ENCODE peak calls at places on chromosomes 7 and 10, in seven cellular contexts. O is heart right ventricle; Z is right cardiac atrium; B is endodermal cell; I is psoas muscle; A is CD8-positive, alpha-beta memory T cell; Y is Panc1. W is an unnamed sample.

GRCh38 chr7:14902589-14902963 is at the start of gene DGKB:
- DNase-seq in O (peak), Z (peak), B (peak), I (peak), A (no peak), Y (no peak), W (no peak)

GRCh38 chr10:98295907-98296306 is 27.9 kb upstream of the LOXL4 start:
- DNase-seq in O (no peak), Z (no peak), B (no peak), I (no peak), A (no peak), Y (no peak), W (no peak)

GRCh38 chr7:2575733-2576350 is 17.1 kb downstream of the IQCE start:
- DNase-seq in O (no peak), Z (no peak), B (no peak), I (peak), A (no peak), Y (no peak), W (no peak)

GRCh38 chr7:25223206-25223605 is 5.1 kb downstream of the NPVF start:
- DNase-seq in O (no peak), Z (no peak), B (no peak), I (no peak), A (no peak), Y (no peak), W (no peak)

GRCh38 chr7:17297243-17297642 is 1.2 kb upstream of the AHR start:
- DNase-seq in O (no peak), Z (no peak), B (no peak), I (no peak), A (no peak), Y (no peak), W (no peak)

GRCh38 chr10:4849042-4849402 is 23.0 kb downstream of the AKR1E2 start:
- DNase-seq in O (no peak), Z (no peak), B (no peak), I (no peak), A (no peak), Y (no peak), W (no peak)

GRCh38 chr7:127950233-127950935 is 80.9 kb downstream of the LRRC4 start:
- DNase-seq in O (no peak), Z (no peak), B (no peak), I (no peak), A (no peak), Y (no peak), W (no peak)

GRCh38 chr10:126504051-126504760 is 115.9 kb upstream of the ADAM12 start:
- DNase-seq in O (no peak), Z (peak), B (peak), I (no peak), A (no peak), Y (peak), W (no peak)

GRCh38 chr10:16965740-16966447 is 148.7 kb upstream of the RSU1 start:
- DNase-seq in O (no peak), Z (no peak), B (peak), I (no peak), A (no peak), Y (peak), W (no peak)

GRCh38 chr10:60816624-60817023 is 38.3 kb downstream of the CDK1 start:
- DNase-seq in O (no peak), Z (no peak), B (peak), I (no peak), A (peak), Y (peak), W (peak)

GRCh38 chr7:128427289-128427891 is 17.6 kb upstream of the IMPDH1 start:
- DNase-seq in O (no peak), Z (peak), B (peak), I (no peak), A (no peak), Y (peak), W (no peak)

GRCh38 chr7:31327071-31327470 is 13.5 kb downstream of the NEUROD6 start:
- DNase-seq in O (no peak), Z (no peak), B (peak), I (no peak), A (no peak), Y (no peak), W (no peak)

GRCh38 chr10:23157691-23158369 is 34.3 kb upstream of the PTF1A start:
- DNase-seq in O (no peak), Z (no peak), B (peak), I (no peak), A (no peak), Y (no peak), W (no peak)

GRCh38 chr10:125514206-125515162 is 168.5 kb downstream of the TEX36 start:
- DNase-seq in O (no peak), Z (no peak), B (no peak), I (no peak), A (no peak), Y (no peak), W (no peak)

GRCh38 chr10:6300106-6300783 is 97.5 kb downstream of the PFKFB3 start:
- DNase-seq in O (no peak), Z (no peak), B (no peak), I (no peak), A (no peak), Y (no peak), W (no peak)

GRCh38 chr10:83897626-83898025 is 241.7 kb upstream of the GHITM start:
- DNase-seq in O (no peak), Z (no peak), B (peak), I (no peak), A (no peak), Y (no peak), W (no peak)

GRCh38 chr7:102404005-102404861 is 8.1 kb downstream of the PRKRIP1 start:
- DNase-seq in O (no peak), Z (no peak), B (peak), I (no peak), A (peak), Y (peak), W (no peak)

GRCh38 chr10:71437537-71438058 is 40.9 kb downstream of the CDH23 start:
- DNase-seq in O (no peak), Z (peak), B (peak), I (no peak), A (no peak), Y (no peak), W (no peak)

GRCh38 chr10:91632671-91633550 is at the start of gene PPP1R3C:
- DNase-seq in O (peak), Z (peak), B (peak), I (peak), A (no peak), Y (peak), W (peak)

GRCh38 chr7:1898628-1899185 is 228.6 kb downstream of the ELFN1 start:
- DNase-seq in O (no peak), Z (peak), B (no peak), I (peak), A (no peak), Y (no peak), W (no peak)

GRCh38 chr7:140571537-140572122 is 69.0 kb downstream of the DENND2A start:
- DNase-seq in O (no peak), Z (no peak), B (no peak), I (no peak), A (no peak), Y (no peak), W (no peak)

GRCh38 chr10:121135512-121135911 is 284.4 kb downstream of the WDR11 start:
- DNase-seq in O (no peak), Z (no peak), B (no peak), I (no peak), A (no peak), Y (no peak), W (no peak)

GRCh38 chr10:121138112-121138860 is 287.1 kb downstream of the WDR11 start:
- DNase-seq in O (no peak), Z (no peak), B (no peak), I (no peak), A (no peak), Y (no peak), W (no peak)

GRCh38 chr10:121134711-121135110 is 283.5 kb downstream of the WDR11 start:
- DNase-seq in O (no peak), Z (no peak), B (no peak), I (no peak), A (no peak), Y (no peak), W (no peak)

GRCh38 chr10:121132278-121132672 is 281.1 kb downstream of the WDR11 start:
- DNase-seq in O (no peak), Z (no peak), B (no peak), I (no peak), A (no peak), Y (no peak), W (peak)

DNA sequence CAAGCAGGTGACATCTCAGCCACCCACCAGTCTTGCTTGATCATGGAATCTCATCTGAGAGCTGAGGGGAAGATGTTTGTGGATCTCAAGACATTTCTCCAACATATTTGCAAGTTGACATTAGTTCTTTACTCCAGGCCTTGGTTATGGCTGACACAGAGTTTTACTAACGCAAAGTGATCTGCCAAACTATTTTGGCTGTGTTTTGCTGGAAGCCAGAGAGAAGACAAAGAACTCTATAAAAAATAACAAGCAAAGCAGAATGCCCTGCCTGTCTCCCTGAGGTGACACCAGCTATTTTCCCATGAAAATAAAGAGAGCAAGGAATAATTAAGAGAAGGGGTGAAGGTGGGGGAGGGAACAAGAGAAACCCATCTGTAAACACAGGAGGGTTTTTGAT is 286.4 kb downstream of the WDR11 start:
- DNase-seq in O (no peak), Z (no peak), B (no peak), I (no peak), A (no peak), Y (no peak), W (no peak)
- H3K27ac ChIP-seq in O (no peak), Z (no peak), B (no peak), I (no peak), A (no peak), Y (no peak), W (peak)

DNA sequence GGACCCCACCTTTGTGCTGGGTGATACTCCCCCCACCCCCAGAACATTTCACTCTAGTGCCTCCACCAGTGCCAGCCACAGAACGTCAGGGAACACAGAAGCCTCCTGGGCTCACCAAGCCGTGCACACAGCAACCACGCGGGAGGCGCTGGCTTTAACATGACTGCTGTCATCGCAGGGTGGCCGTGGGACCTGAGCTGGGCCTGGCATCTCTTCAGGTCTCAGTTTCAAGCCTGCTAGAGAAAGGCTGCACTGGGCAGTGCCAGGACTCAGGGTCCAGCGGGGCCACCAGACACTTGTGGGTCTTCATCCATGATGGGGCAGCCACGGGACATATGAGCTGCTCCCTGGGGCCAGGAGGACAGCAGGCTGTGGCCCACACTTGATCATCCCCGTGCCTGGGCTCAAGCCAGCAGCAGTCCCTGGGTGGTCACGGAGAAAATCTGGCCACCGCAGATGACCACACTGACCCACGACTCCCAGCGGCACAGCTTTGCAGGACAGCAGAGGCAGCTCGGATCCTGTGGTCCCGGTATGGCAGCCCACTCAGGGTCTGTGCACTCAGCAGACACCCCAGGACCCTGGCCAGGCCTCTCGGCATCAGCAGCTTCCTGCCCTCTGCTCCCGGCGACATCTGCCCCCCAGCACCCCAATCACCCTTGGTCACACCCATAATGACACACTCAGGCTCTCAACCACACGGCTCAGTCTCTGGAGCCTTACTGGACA is 44.2 kb downstream of the CAMK2B start:
- DNase-seq in O (peak), Z (peak), B (peak), I (peak), A (no peak), Y (no peak), W (no peak)
- H3K27ac ChIP-seq in O (no peak), Z (no peak), B (no peak), I (peak), A (no peak), Y (no peak), W (no peak)

GRCh38 chr10:75468612-75469011 is 37.2 kb downstream of the LRMDA start:
- DNase-seq in O (peak), Z (peak), B (no peak), I (peak), A (no peak), Y (no peak), W (no peak)

GRCh38 chr10:75466886-75467285 is 35.5 kb downstream of the LRMDA start:
- DNase-seq in O (no peak), Z (no peak), B (no peak), I (no peak), A (no peak), Y (no peak), W (no peak)

GRCh38 chr10:75470901-75471300 is 39.5 kb downstream of the LRMDA start:
- DNase-seq in O (no peak), Z (peak), B (no peak), I (no peak), A (no peak), Y (no peak), W (no peak)

GRCh38 chr10:75466016-75466415 is 34.6 kb downstream of the LRMDA start:
- DNase-seq in O (no peak), Z (no peak), B (no peak), I (no peak), A (no peak), Y (no peak), W (no peak)

DNA sequence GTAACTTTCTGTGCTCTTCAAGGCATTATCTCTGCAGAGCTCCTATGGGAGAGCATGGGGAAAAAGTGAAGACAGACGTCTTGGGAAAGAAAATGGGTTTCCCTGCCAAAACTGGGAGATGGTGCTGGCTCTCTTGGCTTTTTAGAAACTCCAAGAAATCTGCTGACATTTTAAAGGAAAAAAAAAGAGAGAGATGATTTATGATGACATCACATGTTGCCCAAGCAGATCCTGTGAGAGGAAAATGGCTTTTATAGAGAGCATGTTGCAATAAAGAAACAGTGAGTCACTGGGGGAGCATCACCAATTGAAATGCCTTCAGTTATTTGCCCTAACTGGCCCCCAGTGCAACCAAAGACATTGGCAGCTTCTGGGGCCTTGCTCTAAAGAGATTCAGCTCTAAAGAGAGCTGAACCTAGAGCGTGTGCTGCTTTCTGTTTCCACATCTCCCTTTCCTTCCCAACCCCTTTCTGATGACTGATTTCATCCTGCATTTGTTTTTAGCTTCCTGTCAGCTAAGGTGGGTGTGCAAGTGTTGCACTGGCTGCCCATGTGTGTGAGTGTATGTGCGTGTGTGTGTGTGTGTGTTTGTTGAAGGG is 37.7 kb downstream of the LRMDA start:
- DNase-seq in O (no peak), Z (peak), B (no peak), I (peak), A (no peak), Y (no peak), W (no peak)
- H3K27ac ChIP-seq in O (peak), Z (peak), B (no peak), I (no peak), A (no peak), Y (no peak), W (no peak)

DNA sequence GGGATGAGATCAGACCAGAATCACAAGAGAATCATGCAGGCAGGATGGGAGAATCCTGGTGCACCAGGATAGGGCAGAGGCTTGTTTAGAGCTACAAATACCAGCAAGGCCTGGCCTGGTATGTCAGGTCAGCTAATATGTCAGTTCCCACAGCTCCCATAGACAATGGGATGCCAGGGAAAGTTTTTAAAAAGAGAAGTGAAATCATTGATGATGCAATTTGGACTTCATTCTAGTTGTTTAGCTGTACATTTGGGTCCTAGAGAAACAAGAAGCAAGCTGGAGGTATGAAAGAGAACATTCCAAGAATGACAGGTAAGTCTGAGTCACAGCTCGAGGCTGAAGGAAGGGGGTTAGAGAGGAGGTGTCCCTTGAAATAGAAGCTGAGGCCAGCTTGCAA is 45.2 kb downstream of the GPR141 start:
- DNase-seq in O (no peak), Z (no peak), B (no peak), I (no peak), A (no peak), Y (no peak), W (no peak)
- H3K27ac ChIP-seq in O (peak), Z (no peak), B (no peak), I (no peak), A (no peak), Y (no peak), W (no peak)

GRCh38 chr7:121795736-121796135 is 77.2 kb upstream of the PTPRZ1 start:
- DNase-seq in O (no peak), Z (no peak), B (no peak), I (no peak), A (no peak), Y (no peak), W (no peak)
- H3K27ac ChIP-seq in O (no peak), Z (no peak), B (peak), I (no peak), A (no peak), Y (no peak), W (no peak)

GRCh38 chr7:7254908-7255307 is 72.6 kb downstream of the C1GALT1 start:
- DNase-seq in O (no peak), Z (no peak), B (no peak), I (no peak), A (no peak), Y (no peak), W (no peak)

GRCh38 chr7:7251742-7252141 is 69.4 kb downstream of the C1GALT1 start:
- DNase-seq in O (no peak), Z (no peak), B (no peak), I (no peak), A (no peak), Y (no peak), W (no peak)

GRCh38 chr7:7257899-7258692 is 75.8 kb downstream of the C1GALT1 start:
- DNase-seq in O (no peak), Z (no peak), B (no peak), I (no peak), A (no peak), Y (no peak), W (no peak)

GRCh38 chr7:7256731-7257274 is 74.5 kb downstream of the C1GALT1 start:
- DNase-seq in O (no peak), Z (no peak), B (no peak), I (no peak), A (no peak), Y (no peak), W (no peak)

GRCh38 chr7:7254319-7254718 is 72.0 kb downstream of the C1GALT1 start:
- DNase-seq in O (no peak), Z (no peak), B (no peak), I (no peak), A (no peak), Y (no peak), W (no peak)
- H3K27ac ChIP-seq in O (no peak), Z (no peak), B (no peak), I (no peak), A (no peak), Y (no peak), W (no peak)

GRCh38 chr10:103789771-103790201 is 65.6 kb downstream of the SH3PXD2A start:
- DNase-seq in O (no peak), Z (no peak), B (no peak), I (no peak), A (no peak), Y (no peak), W (no peak)

GRCh38 chr10:103789141-103789540 is 66.2 kb downstream of the SH3PXD2A start:
- DNase-seq in O (no peak), Z (no peak), B (no peak), I (no peak), A (no peak), Y (no peak), W (no peak)

GRCh38 chr10:103791291-103791690 is 64.1 kb downstream of the SH3PXD2A start:
- DNase-seq in O (no peak), Z (no peak), B (no peak), I (peak), A (no peak), Y (no peak), W (no peak)

GRCh38 chr10:103791858-103792257 is 63.5 kb downstream of the SH3PXD2A start:
- DNase-seq in O (no peak), Z (no peak), B (no peak), I (peak), A (no peak), Y (no peak), W (no peak)

DNA sequence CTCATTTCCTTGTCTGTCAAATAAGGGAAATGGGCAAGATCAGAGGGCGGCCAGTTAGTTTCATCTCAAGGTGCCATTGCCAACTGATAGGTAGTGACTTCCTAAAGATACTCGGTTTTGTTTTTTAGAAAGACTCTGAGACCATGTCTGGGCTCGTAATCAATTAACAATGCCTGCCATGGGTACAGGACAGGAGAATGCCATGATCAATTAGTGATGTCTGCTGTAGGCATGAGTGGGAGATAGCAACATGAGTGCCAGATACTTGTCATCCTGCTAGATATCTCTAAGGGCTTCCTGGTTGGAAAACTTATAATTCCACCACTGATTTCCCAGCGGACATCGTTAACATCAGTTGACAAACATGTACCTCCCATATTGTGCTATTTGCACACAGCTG is 64.8 kb downstream of the SH3PXD2A start:
- DNase-seq in O (no peak), Z (no peak), B (no peak), I (no peak), A (no peak), Y (no peak), W (no peak)
- H3K27ac ChIP-seq in O (no peak), Z (no peak), B (no peak), I (no peak), A (no peak), Y (no peak), W (no peak)

DNA sequence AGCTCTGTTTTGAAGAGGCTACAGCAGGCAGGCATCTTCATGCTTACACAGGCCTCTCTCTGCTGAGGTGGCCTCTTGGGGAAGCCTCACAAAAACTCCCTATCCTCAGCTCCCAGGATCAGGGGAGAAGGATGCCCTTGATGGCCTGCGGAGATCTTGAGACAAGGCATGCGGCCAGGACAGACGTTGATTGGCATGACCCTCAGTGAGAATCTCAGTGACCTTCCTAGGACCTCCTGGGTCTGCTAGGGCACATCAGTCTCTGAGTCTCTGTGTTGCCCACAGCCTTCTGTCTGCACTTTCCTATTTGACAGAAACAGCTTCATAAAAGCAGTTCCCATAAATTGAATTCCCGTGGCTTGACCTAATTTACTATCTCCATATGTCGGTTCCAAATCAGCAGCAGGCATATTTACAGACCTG is 1005.8 kb upstream of the C7orf33 start:
- DNase-seq in O (no peak), Z (no peak), B (peak), I (no peak), A (no peak), Y (no peak), W (no peak)
- H3K27ac ChIP-seq in O (no peak), Z (no peak), B (no peak), I (no peak), A (no peak), Y (no peak), W (no peak)

W was measured in substantia nigra.